ENCODE peak calls at places on chromosomes 3 and 15, in six cellular contexts. S is lung microvascular endothelial cell; T is GM13977; J is stimulated activated CD4-positive, alpha-beta T cell treated with anti-CD3 and anti-CD28 coated beads, Interleukin-12 subunit alpha, Interleukin-12 subunit beta, amount 100 ng/mL, for 24 hours; I is HT-29; W is RWPE1. A is an unnamed sample.

GRCh38 chr15:23642413-23643044 is 5.1 kb downstream of the MAGEL2 start:
- DNase-seq in S (peak), T (no peak), J (no peak), I (peak), W (peak), A (peak)

GRCh38 chr15:63191895-63192603 is 2.6 kb downstream of the RAB8B start:
- DNase-seq in S (no peak), T (peak), J (no peak), I (no peak), W (no peak), A (peak)

GRCh38 chr3:108089544-108089943 is 1.3 kb downstream of the CD47 start:
- DNase-seq in S (no peak), T (no peak), J (no peak), I (peak), W (no peak), A (peak)

GRCh38 chr15:75022808-75023193 is 589 bp upstream of the PPCDC start:
- DNase-seq in S (no peak), T (no peak), J (no peak), I (no peak), W (no peak), A (no peak)

GRCh38 chr3:196694941-196695848 is 16.9 kb downstream of the CEP19 start:
- DNase-seq in S (no peak), T (no peak), J (no peak), I (no peak), W (no peak), A (no peak)

GRCh38 chr3:122777563-122777962 is 16.1 kb downstream of the HSPBAP1 start:
- DNase-seq in S (no peak), T (no peak), J (no peak), I (no peak), W (no peak), A (no peak)

GRCh38 chr3:30751610-30752299 is 142.7 kb downstream of the GADL1 start:
- DNase-seq in S (peak), T (peak), J (peak), I (peak), W (no peak), A (peak)

GRCh38 chr3:170641510-170642236 is 55.8 kb upstream of the SLC7A14 start:
- DNase-seq in S (no peak), T (no peak), J (no peak), I (no peak), W (no peak), A (no peak)

GRCh38 chr15:66964791-66965190 is 100.6 kb upstream of the SMAD3 start:
- DNase-seq in S (no peak), T (no peak), J (no peak), I (no peak), W (no peak), A (no peak)

GRCh38 chr3:107402214-107402613 is 25.0 kb downstream of the CCDC54 start:
- DNase-seq in S (no peak), T (no peak), J (no peak), I (no peak), W (no peak), A (no peak)

GRCh38 chr3:113436794-113437193 is 4.5 kb downstream of the CFAP44 start:
- DNase-seq in S (no peak), T (no peak), J (no peak), I (peak), W (peak), A (no peak)

GRCh38 chr3:113241292-113242033 is 30.1 kb downstream of the BOC start:
- DNase-seq in S (no peak), T (no peak), J (no peak), I (no peak), W (no peak), A (peak)

GRCh38 chr15:70196314-70197291 is 98.9 kb upstream of the TLE3 start:
- DNase-seq in S (no peak), T (peak), J (peak), I (no peak), W (peak), A (no peak)

GRCh38 chr3:63353383-63353782 is 75.3 kb downstream of the SYNPR start:
- DNase-seq in S (no peak), T (no peak), J (no peak), I (no peak), W (peak), A (no peak)

GRCh38 chr3:188266581-188267274 is 112.8 kb downstream of the LPP start:
- DNase-seq in S (no peak), T (no peak), J (no peak), I (peak), W (no peak), A (no peak)

GRCh38 chr3:42117175-42118008 is 26.2 kb downstream of the TRAK1 start:
- DNase-seq in S (peak), T (no peak), J (no peak), I (no peak), W (no peak), A (peak)

GRCh38 chr3:194321666-194322640 is 29.2 kb downstream of the CPN2 start:
- DNase-seq in S (peak), T (no peak), J (no peak), I (peak), W (peak), A (no peak)

GRCh38 chr3:57729339-57730039 is 26.6 kb upstream of the SLMAP start:
- DNase-seq in S (no peak), T (no peak), J (no peak), I (no peak), W (no peak), A (no peak)

GRCh38 chr3:194395201-194395600 is 3.9 kb downstream of the GP5 start:
- DNase-seq in S (peak), T (no peak), J (no peak), I (peak), W (no peak), A (peak)

GRCh38 chr15:66078196-66078928 is 175.2 kb downstream of the MEGF11 start:
- DNase-seq in S (no peak), T (no peak), J (no peak), I (no peak), W (no peak), A (no peak)

GRCh38 chr3:16419640-16420039 is 93.9 kb downstream of the RFTN1 start:
- DNase-seq in S (no peak), T (no peak), J (no peak), I (no peak), W (no peak), A (no peak)

GRCh38 chr3:107992976-107993684 is 97.7 kb downstream of the CD47 start:
- DNase-seq in S (no peak), T (no peak), J (no peak), I (peak), W (peak), A (no peak)

GRCh38 chr3:194203482-194204035 is 67.6 kb downstream of the HES1 start:
- DNase-seq in S (no peak), T (peak), J (no peak), I (peak), W (no peak), A (peak)